ENCODE peak calls at places on chromosome X, in six cellular contexts. P is sigmoid colon, M is AG04449, T is tibial artery, U is psoas muscle, A is endothelial cell. Q is an unnamed sample.

GRCh38 chrX:9456250-9457074 is 8.4 kb upstream of the TBL1X start:
- DNase-seq in U (no peak), T (no peak), M (no peak), P (no peak), A (no peak), Q (no peak)

GRCh38 chrX:147958316-147958715 is 22.8 kb upstream of the FMR1NB start:
- DNase-seq in P (no peak), A (no peak), T (no peak), U (no peak), M (no peak), Q (no peak)

GRCh38 chrX:11750694-11751093 is 7.3 kb upstream of the MSL3 start:
- DNase-seq in M (no peak), U (no peak), A (no peak), T (no peak), P (no peak), Q (no peak)

GRCh38 chrX:7347465-7347864 is 199.5 kb upstream of the PUDP start:
- DNase-seq in A (no peak), U (no peak), M (no peak), P (no peak), T (no peak), Q (no peak)

GRCh38 chrX:10636337-10636736 is 16.0 kb upstream of the MID1 start:
- DNase-seq in U (no peak), A (peak), T (peak), P (no peak), M (no peak), Q (no peak)

GRCh38 chrX:124592745-124593144 is 246.4 kb downstream of the SH2D1A start:
- DNase-seq in P (no peak), U (no peak), A (no peak), T (no peak), M (no peak), Q (no peak)

GRCh38 chrX:35842657-35843056 is 44.5 kb downstream of the MAGEB16 start:
- DNase-seq in U (no peak), T (no peak), A (no peak), P (no peak), M (no peak), Q (no peak)

GRCh38 chrX:40058719-40059118 is 39.0 kb downstream of the BCOR start:
- DNase-seq in P (no peak), A (no peak), U (no peak), T (no peak), M (no peak), Q (no peak)

GRCh38 chrX:11331788-11332187 is 38.6 kb downstream of the AMELX start:
- DNase-seq in A (no peak), M (no peak), P (no peak), U (no peak), T (no peak), Q (no peak)

GRCh38 chrX:78037881-78038280 is 66.2 kb upstream of the PGK1 start:
- DNase-seq in T (no peak), P (no peak), M (no peak), U (no peak), A (no peak), Q (no peak)
- TF ChIP-seq CTCF in T (no peak), P (no peak), M (no peak), U (no peak), A (no peak), Q (no peak)

GRCh38 chrX:136170109-136170800 is 22.9 kb downstream of the FHL1 start:
- DNase-seq in A (no peak), U (no peak), M (no peak), P (peak), T (no peak), Q (no peak)
- TF ChIP-seq CTCF in A (no peak), U (peak), M (peak), P (peak), T (peak), Q (no peak)

DNA sequence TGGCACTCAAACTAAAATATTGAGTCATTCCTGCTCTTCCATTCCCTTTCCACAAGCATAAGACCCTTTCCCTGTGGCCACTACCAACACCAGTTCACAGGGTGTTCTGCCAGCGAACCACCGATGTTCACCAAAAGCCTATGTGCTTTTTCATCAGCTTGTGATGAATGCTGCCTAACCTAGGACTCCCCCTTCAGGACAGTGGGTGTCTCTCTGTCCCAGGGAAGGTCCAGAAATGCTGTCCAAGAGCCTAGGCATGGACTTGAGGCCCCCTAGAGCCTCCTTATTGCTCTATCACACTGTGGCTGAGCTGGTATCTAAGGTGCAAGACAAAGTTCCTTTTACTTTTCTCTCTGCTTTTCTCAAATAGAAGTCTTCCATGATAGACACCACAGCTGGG is 1015.6 kb downstream of the PCDH19 start:
- DNase-seq in P (no peak), U (no peak), A (no peak), T (no peak), M (no peak), Q (no peak)
- TF ChIP-seq CTCF in P (no peak), U (no peak), A (no peak), T (no peak), M (no peak), Q (no peak)

DNA sequence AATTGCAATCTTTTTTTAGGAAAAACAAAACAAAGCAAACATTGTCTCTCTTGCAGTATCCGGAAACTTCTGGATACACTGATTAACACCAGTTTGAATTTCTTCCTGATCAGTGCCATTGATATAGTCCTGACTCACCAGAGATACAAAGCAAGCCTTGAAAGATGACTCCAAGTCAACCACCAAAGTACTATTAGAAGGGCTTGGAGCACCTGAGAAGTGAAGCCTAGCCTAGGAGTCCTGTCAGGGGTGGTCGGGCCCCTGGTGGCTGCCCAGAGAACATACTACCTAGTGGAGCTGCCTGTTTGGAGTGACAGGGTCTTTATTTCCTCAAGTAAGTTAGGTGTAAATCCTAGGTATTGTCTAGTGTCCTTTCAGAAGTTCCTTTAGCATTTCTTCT is 593.2 kb downstream of the ZNF674 start:
- DNase-seq in M (no peak), U (no peak), T (no peak), A (no peak), P (no peak), Q (no peak)
- TF ChIP-seq CTCF in M (no peak), U (no peak), T (no peak), A (no peak), P (no peak), Q (no peak)

DNA sequence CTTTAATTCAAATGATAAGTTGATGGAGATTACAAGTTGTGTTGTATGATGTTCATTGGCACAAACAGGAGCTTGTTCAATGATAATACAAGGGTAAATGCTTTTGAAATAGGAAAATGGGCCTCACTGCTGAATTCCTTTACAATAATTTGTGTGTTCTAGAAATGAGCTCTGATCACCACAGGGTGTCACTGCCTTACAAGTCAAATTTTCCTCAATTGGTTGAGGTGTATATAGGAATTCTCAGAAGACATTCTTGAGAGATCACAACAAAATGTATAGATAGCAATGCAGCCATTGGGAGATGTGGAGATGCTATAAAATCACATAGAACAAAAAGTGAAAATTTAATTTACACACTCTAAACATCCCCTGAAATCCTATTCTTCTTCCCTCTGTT is 49.6 kb downstream of the KLF8 start:
- DNase-seq in T (no peak), U (no peak), M (no peak), A (peak), P (no peak), Q (no peak)
- TF ChIP-seq CTCF in T (no peak), U (peak), M (no peak), A (no peak), P (no peak), Q (no peak)

DNA sequence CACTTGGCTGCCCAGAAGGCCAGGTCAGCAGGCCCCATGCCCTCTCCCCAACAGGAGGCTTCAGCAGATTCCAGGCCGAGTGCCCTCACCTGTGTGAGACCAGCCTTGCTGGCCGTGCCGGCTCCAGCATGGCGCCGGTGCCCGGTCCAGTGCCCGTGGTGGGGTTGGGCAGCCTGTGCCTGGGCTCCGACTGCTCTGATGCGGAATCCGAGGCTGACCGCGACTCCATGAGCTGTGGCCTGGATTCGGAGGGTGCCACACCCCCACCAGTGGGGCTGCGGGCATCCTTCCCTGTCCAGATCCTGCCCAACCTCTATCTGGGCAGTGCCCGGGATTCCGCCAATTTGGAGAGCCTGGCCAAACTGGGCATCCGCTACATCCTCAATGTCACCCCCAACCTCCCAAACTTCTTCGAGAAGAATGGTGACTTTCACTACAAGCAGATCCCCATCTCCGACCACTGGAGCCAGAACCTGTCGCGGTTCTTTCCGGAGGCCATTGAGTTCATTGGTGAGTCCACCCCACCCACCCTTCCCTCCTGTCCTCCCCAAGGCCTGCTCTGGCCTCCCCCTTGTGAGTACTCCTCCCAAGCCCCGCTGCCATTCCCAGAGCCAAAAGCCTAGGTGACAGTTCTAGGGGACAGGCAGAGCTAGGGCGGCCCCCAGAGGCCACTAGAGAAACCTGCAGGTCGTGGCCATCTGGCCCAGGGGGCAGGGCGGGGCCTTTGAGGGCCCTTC is 2.3 kb downstream of the DUSP9 start:
- DNase-seq in T (no peak), A (peak), P (peak), U (no peak), M (no peak), Q (no peak)
- TF ChIP-seq CTCF in T (no peak), A (no peak), P (no peak), U (peak), M (peak), Q (peak)

GRCh38 chrX:42290608-42291007 is 367.3 kb upstream of the CASK start:
- DNase-seq in A (peak), U (no peak), P (no peak), M (no peak), T (no peak), Q (no peak)
- TF ChIP-seq CTCF in A (peak), U (no peak), P (no peak), M (peak), T (no peak), Q (no peak)

GRCh38 chrX:73847991-73848390 is 285.0 kb downstream of the CHIC1 start:
- DNase-seq in M (no peak), U (no peak), T (no peak), P (no peak), A (no peak), Q (no peak)
- TF ChIP-seq CTCF in M (no peak), U (no peak), T (no peak), P (no peak), A (no peak), Q (no peak)

DNA sequence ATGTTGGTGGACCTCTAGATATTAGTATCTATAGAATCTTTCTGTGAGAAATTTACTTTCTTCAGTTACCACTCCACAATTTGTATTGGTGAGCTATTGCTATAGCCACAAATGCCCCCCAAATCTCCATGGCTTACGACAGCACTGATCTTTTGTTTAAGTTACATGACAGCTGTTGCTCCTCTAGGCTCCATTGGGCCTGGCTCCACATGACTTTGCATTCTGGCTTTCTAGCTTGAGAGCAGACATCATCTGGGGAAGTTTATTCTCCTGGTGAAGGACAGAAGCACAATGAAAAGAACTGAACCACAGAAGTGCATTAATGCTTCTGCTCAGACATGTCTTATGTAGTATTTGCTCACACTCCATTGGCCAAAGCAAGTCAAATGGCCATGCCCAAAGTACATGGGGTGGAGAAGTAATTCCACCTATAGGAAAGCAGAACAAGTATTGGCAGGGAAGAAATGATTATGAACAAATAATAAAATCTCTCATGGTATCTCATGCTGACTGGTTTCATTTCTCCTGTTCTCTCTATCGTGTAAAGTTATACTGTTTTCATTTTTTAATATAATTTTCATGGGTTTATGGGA is 126.6 kb upstream of the FAM9C start:
- DNase-seq in M (no peak), P (no peak), T (no peak), U (no peak), A (no peak), Q (no peak)
- TF ChIP-seq CTCF in M (no peak), P (no peak), T (no peak), U (no peak), A (no peak), Q (no peak)

DNA sequence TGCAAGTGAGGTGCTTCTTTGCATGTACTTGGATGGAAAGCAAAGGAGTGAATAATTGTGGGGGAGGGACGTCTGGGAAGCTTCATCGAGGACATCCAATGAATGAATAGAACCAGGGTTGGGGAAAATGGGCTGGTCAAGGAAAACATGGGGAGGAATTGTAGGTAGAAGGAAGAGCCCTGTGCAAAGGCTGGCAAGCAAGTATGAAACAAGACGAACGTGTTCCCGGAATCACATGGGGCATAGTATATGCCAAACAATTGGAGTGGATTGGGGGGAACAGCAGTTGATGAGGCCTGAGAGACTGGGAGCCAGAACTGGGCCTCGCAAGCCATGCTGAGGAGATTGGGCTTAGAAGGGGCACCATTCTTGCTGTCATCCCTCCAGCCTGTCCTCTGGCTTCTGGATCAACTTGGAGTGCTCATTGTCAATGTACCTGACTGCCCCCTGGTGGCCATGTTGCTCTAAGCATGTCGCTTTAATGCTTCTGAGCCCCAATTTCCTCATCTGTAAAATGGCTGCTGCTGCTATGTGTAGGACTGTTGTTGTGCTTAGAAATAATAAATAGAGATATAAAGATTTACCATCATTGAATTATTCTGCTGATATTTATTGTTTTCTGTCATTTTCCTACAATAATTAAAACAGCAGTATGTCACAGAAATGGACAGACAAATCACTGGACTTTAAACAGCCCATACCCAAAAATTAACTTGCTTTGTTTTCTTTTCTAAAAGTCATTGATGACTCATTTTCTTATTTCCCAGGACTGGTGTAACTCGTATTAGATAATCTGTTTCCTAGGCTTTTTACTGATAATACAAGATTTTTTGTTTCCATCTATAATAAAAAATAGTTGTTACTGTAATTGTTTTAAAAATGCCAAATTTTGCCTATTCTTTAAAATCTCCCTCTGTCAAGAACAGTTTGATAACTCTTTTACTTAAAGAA is 66.4 kb downstream of the JADE3 start:
- DNase-seq in T (peak), M (no peak), A (peak), U (peak), P (peak), Q (peak)
- TF ChIP-seq CTCF in T (peak), M (peak), A (peak), U (peak), P (peak), Q (peak)